ENCODE peak calls at places on chromosomes 13 and 19, in five cellular contexts. N, T, B, Q and Z are unnamed samples.
A peak's percentile ranks its signal among the peaks of the same experiment; 100 is the strongest.

GRCh38 chr19:45499196-45500180 is 1.2 kb downstream of the PPM1N start:
- DNase-seq in N (no peak), T (no peak), B (peak; percentile 75), Q (no peak), Z (no peak)

GRCh38 chr13:59494560-59494970 is 669.2 kb downstream of the DIAPH3 start:
- DNase-seq in N (no peak), T (peak; percentile 46), B (no peak), Q (no peak), Z (peak; percentile 6)

GRCh38 chr13:110138009-110138699 is 168.8 kb downstream of the COL4A1 start:
- DNase-seq in N (peak; percentile 17), T (no peak), B (peak; percentile 86), Q (peak; percentile 66), Z (no peak)

GRCh38 chr13:36428083-36428482 is 4.2 kb upstream of the CCNA1 start:
- DNase-seq in N (no peak), T (no peak), B (no peak), Q (no peak), Z (no peak)

GRCh38 chr13:110520431-110521295 is 40.9 kb downstream of the RAB20 start:
- DNase-seq in N (no peak), T (no peak), B (no peak), Q (no peak), Z (no peak)

GRCh38 chr19:42247631-42248199 is 5.3 kb upstream of the GSK3A start:
- DNase-seq in N (no peak), T (no peak), B (no peak), Q (no peak), Z (no peak)

GRCh38 chr19:823565-824121 is 1.9 kb upstream of the PLPPR3 start:
- DNase-seq in N (no peak), T (no peak), B (no peak), Q (peak; percentile 24), Z (no peak)

GRCh38 chr13:30463820-30464495 is 1.8 kb downstream of the HMGB1 start:
- DNase-seq in N (peak; percentile 42), T (no peak), B (no peak), Q (peak; percentile 48), Z (no peak)

GRCh38 chr19:30710721-30711120 is 338.5 kb downstream of the ZNF536 start:
- DNase-seq in N (no peak), T (no peak), B (no peak), Q (no peak), Z (no peak)

GRCh38 chr13:100098445-100099116 is 9.7 kb downstream of the PCCA start:
- DNase-seq in N (no peak), T (no peak), B (peak; percentile 32), Q (no peak), Z (no peak)

GRCh38 chr13:59681630-59682311 is 482.0 kb downstream of the DIAPH3 start:
- DNase-seq in N (no peak), T (no peak), B (no peak), Q (no peak), Z (no peak)

GRCh38 chr13:93244918-93245280 is 18.3 kb downstream of the GPC6 start:
- DNase-seq in N (no peak), T (no peak), B (no peak), Q (peak; percentile 74), Z (no peak)

GRCh38 chr13:106619688-106620555 is 52.0 kb upstream of the ARGLU1 start:
- DNase-seq in N (no peak), T (peak; percentile 57), B (peak; percentile 53), Q (peak; percentile 41), Z (peak; percentile 9)

GRCh38 chr13:45564108-45564507 is 51.4 kb downstream of the ERICH6B start:
- DNase-seq in N (no peak), T (no peak), B (no peak), Q (no peak), Z (no peak)

GRCh38 chr13:72437458-72437857 is 290.0 kb downstream of the MZT1 start:
- DNase-seq in N (no peak), T (no peak), B (no peak), Q (peak; percentile 82), Z (no peak)